ENCODE peak calls at places on chromosomes 12 and 14, in five cellular contexts. G, Y, Q, J and Z are unnamed samples.

GRCh38 chr14:33508663-33509062 is 442.2 kb downstream of the EGLN3 start:
- DNase-seq in Q (no peak), Y (no peak), G (no peak), J (no peak), Z (no peak)

GRCh38 chr12:120879711-120880300 is 24.4 kb downstream of the SPPL3 start:
- DNase-seq in Y (no peak), G (no peak), Q (no peak), J (no peak), Z (no peak)

GRCh38 chr12:52914722-52915121 is 9.8 kb upstream of the KRT8 start:
- DNase-seq in Q (no peak), Y (no peak), J (no peak), G (no peak), Z (no peak)

GRCh38 chr12:72075401-72075800 is 136.8 kb downstream of the TPH2 start:
- DNase-seq in G (no peak), J (no peak), Y (no peak), Q (no peak), Z (no peak)

GRCh38 chr14:71725802-71726638 is 206.2 kb upstream of the RGS6 start:
- DNase-seq in Y (no peak), J (no peak), G (no peak), Q (no peak), Z (no peak)

GRCh38 chr14:55281316-55281839 is 10.2 kb downstream of the FBXO34 start:
- DNase-seq in Y (no peak), Q (no peak), G (no peak), J (no peak), Z (no peak)

GRCh38 chr12:40697566-40698257 is 5.5 kb downstream of the CNTN1 start:
- DNase-seq in Q (no peak), J (no peak), G (no peak), Y (no peak), Z (no peak)

GRCh38 chr14:100842799-100843198 is 16.9 kb downstream of the MEG3 start:
- DNase-seq in Y (no peak), G (no peak), Q (no peak), J (no peak), Z (no peak)

GRCh38 chr12:12803186-12803585 is 10.0 kb upstream of the DDX47 start:
- DNase-seq in Y (no peak), G (peak; percentile 92), Q (peak; percentile 62), J (peak; percentile 75), Z (peak; percentile 29)

GRCh38 chr12:554001-554285 is 94.2 kb downstream of the B4GALNT3 start:
- DNase-seq in G (no peak), Y (no peak), J (no peak), Q (no peak), Z (no peak)

GRCh38 chr12:116196752-116197718 is 80.5 kb downstream of the MED13L start:
- DNase-seq in J (peak; percentile 97), Y (no peak), Q (no peak), G (no peak), Z (no peak)

GRCh38 chr12:23954332-23954731 is 4.9 kb upstream of the SOX5 start:
- DNase-seq in Q (no peak), Y (no peak), J (no peak), G (no peak), Z (no peak)

GRCh38 chr12:90335561-90335960 is 619.4 kb downstream of the CCER1 start:
- DNase-seq in J (no peak), Y (no peak), G (no peak), Q (no peak), Z (no peak)

GRCh38 chr12:19712041-19712440 is 272.7 kb downstream of the AEBP2 start:
- DNase-seq in Y (no peak), G (peak; percentile 33), Q (no peak), J (no peak), Z (no peak)

GRCh38 chr14:90405755-90406154 is 8.9 kb downstream of the CALM1 start:
- DNase-seq in Y (no peak), Q (no peak), J (no peak), G (no peak), Z (no peak)

GRCh38 chr12:128755565-128755964 is 68.2 kb downstream of the SLC15A4 start:
- DNase-seq in Y (no peak), G (no peak), J (no peak), Q (no peak), Z (no peak)

GRCh38 chr14:88380405-88380804 is 5.1 kb upstream of the SPATA7 start:
- DNase-seq in J (no peak), Y (no peak), Q (no peak), G (no peak), Z (peak; percentile 27)

GRCh38 chr14:21680072-21680471 is 6.5 kb upstream of the OR4E1 start:
- DNase-seq in Q (no peak), G (no peak), Y (no peak), J (no peak), Z (no peak)

GRCh38 chr12:26338574-26339572 is 143.5 kb downstream of the SSPN start:
- DNase-seq in G (peak; percentile 41), Y (no peak), J (no peak), Q (no peak), Z (no peak)

GRCh38 chr14:54339771-54340170 is 57.0 kb upstream of the CDKN3 start:
- DNase-seq in G (no peak), Q (no peak), J (no peak), Y (no peak), Z (no peak)

GRCh38 chr12:70733385-70733784 is 96.2 kb upstream of the PTPRB start:
- DNase-seq in G (peak; percentile 76), Q (peak; percentile 63), J (peak; percentile 79), Y (peak; percentile 5), Z (peak; percentile 83)

DNA sequence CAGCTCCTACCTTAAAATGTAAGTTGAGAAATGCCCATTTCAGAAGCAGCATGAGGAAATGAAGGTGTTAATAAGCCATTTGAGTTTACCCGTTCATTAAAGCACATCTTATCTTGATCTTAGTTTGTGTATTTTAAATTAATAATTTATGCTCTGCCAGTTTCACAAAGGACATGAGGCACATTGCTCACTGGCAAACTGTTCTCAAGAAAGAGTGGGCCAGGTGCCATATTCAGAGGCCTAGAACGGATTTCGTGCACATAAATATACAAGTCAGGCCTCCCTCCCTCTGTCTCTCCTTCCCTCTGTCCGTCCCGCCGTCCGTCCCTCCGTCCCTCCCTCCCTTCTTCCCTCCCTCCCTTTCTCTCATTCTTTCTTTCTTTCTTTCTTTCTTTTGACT is 29.5 kb downstream of the CPM start:
- DNase-seq in Q (no peak), Y (no peak), G (no peak), J (no peak), Z (no peak)
- TF ChIP-seq REST in Q (no peak), Y (no peak), G (no peak), J (no peak), Z (no peak)

DNA sequence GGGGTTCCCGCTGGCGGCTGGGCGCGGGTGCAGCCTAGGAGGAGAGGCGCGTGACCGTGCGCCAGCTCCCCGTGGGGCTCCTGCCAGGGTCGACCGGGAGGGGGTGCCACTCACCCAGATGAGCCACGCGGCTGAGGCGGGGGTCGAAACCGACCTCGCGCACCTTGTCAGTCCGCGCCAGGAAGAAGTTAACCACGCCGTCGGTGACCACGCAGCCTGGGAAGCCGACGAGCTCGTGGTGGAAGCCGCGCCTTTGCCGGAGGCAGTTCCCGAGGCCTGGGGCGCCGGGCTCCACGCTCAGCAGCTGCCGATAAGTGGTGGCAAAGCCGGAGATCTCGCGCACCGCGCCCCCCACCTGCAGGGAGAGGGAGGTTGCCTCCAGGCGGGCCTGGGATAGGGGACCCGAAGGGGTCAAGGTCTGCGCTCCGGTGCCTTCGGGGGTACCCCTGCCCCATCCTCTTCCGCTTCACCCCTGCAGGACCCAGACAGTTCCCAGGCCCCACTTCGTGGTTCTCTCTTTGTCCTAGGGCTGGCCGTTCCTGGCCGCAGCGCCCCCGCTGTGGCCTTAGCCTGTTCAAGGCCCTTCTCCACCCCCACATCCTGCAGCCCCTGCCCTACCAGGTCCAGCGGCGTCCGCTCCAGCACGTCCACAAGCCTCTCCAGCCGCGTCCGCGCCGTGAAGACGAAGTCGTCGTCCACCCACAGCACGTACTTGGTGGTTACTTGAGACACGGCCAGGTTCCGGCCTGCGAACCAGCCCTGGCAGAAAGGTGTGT is 5.3 kb downstream of the B4GALNT1 start:
- DNase-seq in G (no peak), Q (no peak), J (no peak), Y (no peak), Z (peak; percentile 50)
- TF ChIP-seq EZH2 in G (no peak), Q (no peak), J (no peak), Y (no peak), Z (peak; percentile 43)

GRCh38 chr12:42868291-42868690 is 278.7 kb upstream of the PRICKLE1 start:
- DNase-seq in Q (no peak), J (no peak), Y (no peak), G (no peak), Z (no peak)
- TF ChIP-seq REST in Q (no peak), J (no peak), Y (no peak), G (no peak), Z (no peak)

GRCh38 chr12:113318046-113318656 is 16.8 kb downstream of the SLC8B1 start:
- DNase-seq in J (no peak), Y (no peak), Q (no peak), G (no peak), Z (no peak)
- TF ChIP-seq EZH2 in J (no peak), Y (no peak), Q (no peak), G (no peak), Z (no peak)

GRCh38 chr12:106918746-106919145 is 37.0 kb upstream of the TMEM263 start:
- DNase-seq in Q (peak; percentile 30), J (peak; percentile 44), Y (no peak), G (peak; percentile 6), Z (peak; percentile 88)
- TF ChIP-seq REST in Q (no peak), J (no peak), Y (no peak), G (no peak), Z (no peak)

GRCh38 chr12:113468365-113469223 is 3.1 kb downstream of the LHX5 start:
- DNase-seq in G (no peak), Q (no peak), Y (no peak), J (no peak), Z (peak; percentile 69)
- TF ChIP-seq EZH2 in G (no peak), Q (no peak), Y (no peak), J (no peak), Z (peak; percentile 89)

GRCh38 chr12:51507188-51507587 is 82.6 kb downstream of the SLC4A8 start:
- DNase-seq in G (no peak), Q (no peak), J (no peak), Y (no peak), Z (no peak)

DNA sequence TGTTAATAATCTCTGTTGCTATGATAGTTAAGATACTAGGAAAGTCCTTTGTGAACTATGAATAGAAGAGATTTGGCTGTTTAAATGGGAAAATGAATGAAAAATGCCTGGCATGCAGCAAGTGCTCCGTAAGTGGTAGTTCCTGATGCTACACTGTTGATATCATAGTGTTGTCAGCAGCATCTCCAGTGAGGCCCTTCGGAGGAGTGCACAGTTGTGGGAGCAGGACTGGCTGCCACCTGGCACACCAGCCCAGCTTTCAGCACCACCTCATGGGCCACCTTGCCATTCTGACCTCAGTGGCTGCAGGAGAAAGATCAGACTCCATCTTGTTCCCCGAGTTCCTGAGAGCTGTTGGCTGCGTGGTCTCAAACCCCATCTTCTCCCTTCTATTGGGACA is 80.7 kb downstream of the SLC4A8 start:
- DNase-seq in G (no peak), Y (no peak), Q (no peak), J (no peak), Z (no peak)
- TF ChIP-seq REST in G (no peak), Y (no peak), Q (no peak), J (no peak), Z (no peak)

GRCh38 chr12:114404451-114405198 is 1.3 kb downstream of the TBX5 start:
- DNase-seq in J (no peak), G (no peak), Y (no peak), Q (no peak), Z (peak; percentile 39)
- TF ChIP-seq EZH2 in J (no peak), G (no peak), Y (no peak), Q (no peak), Z (peak; percentile 94)